ENCODE peak calls at places on chromosomes 3 and 15, in nine cellular contexts. T is nephron progenitor cell; Q is hypothalamus; J is stimulated activated CD4-positive, alpha-beta T cell treated with anti-CD3 and anti-CD28 coated beads, Interleukin-12 subunit alpha, Interleukin-12 subunit beta, amount 100 ng/mL, for 4 hours; W is RKO; M is activated effector memory CD4-positive, alpha-beta T cell treated with Interleukin-2 at 50 U/mL for 16 hours; C is skeletal muscle cell; I is A172; O is WTC11. G is an unnamed sample.

GRCh38 chr15:31302778-31303433 is 23.7 kb upstream of the KLF13 start:
- DNase-seq in W (no peak), Q (no peak), I (no peak), J (no peak), M (no peak), T (no peak), O (no peak), C (no peak), G (no peak)

GRCh38 chr15:50909044-50909342 is 510 bp downstream of the AP4E1 start:
- DNase-seq in T (no peak), C (no peak), Q (no peak), J (no peak), W (peak), O (no peak), I (peak), M (no peak), G (no peak)

GRCh38 chr3:109563149-109563548 is 225.8 kb upstream of the DPPA4 start:
- DNase-seq in I (no peak), Q (no peak), T (no peak), M (peak), O (no peak), J (no peak), C (no peak), W (no peak), G (no peak)

GRCh38 chr3:242986-243706 is 46.6 kb downstream of the CHL1 start:
- DNase-seq in T (no peak), W (no peak), I (no peak), O (no peak), Q (no peak), C (peak), M (no peak), J (no peak), G (no peak)

GRCh38 chr15:41817327-41817726 is 10.6 kb upstream of the JMJD7 start:
- DNase-seq in C (no peak), W (no peak), T (no peak), I (no peak), Q (no peak), M (no peak), J (no peak), O (no peak), G (no peak)

GRCh38 chr3:48433472-48434118 is 3.7 kb upstream of the PLXNB1 start:
- DNase-seq in Q (no peak), W (no peak), C (no peak), O (no peak), M (no peak), T (no peak), J (no peak), I (peak), G (no peak)

GRCh38 chr3:171001957-171002694 is 24.4 kb downstream of the SLC2A2 start:
- DNase-seq in M (no peak), Q (no peak), C (no peak), W (peak), T (no peak), I (no peak), J (no peak), O (no peak), G (no peak)

GRCh38 chr3:133153382-133153781 is 115.2 kb downstream of the TMEM108 start:
- DNase-seq in C (no peak), T (no peak), M (no peak), O (no peak), J (no peak), I (no peak), Q (no peak), W (no peak), G (no peak)

GRCh38 chr3:144921710-144922109 is 950.1 kb downstream of the DIPK2A start:
- DNase-seq in I (no peak), M (no peak), J (no peak), Q (no peak), O (no peak), C (no peak), T (no peak), W (no peak), G (no peak)

GRCh38 chr15:55993804-55994539 is 560 bp upstream of the NEDD4 start:
- DNase-seq in T (no peak), I (peak), C (no peak), M (no peak), Q (peak), J (no peak), O (peak), W (peak), G (no peak)

GRCh38 chr3:101050866-101051265 is 57.6 kb upstream of the ABI3BP start:
- DNase-seq in I (no peak), W (no peak), J (no peak), Q (no peak), C (no peak), T (no peak), O (no peak), M (no peak), G (no peak)

GRCh38 chr15:77034620-77035467 is 36.1 kb downstream of the TSPAN3 start:
- DNase-seq in O (peak), M (no peak), T (peak), Q (peak), J (peak), C (no peak), I (no peak), W (peak), G (no peak)

GRCh38 chr3:148848410-148848809 is 16.7 kb upstream of the CPA3 start:
- DNase-seq in W (no peak), J (no peak), I (no peak), Q (no peak), C (no peak), O (no peak), T (no peak), M (no peak), G (no peak)

GRCh38 chr15:40511093-40511471 is 40.3 kb downstream of the CHST14 start:
- DNase-seq in M (no peak), W (no peak), T (no peak), C (no peak), O (no peak), Q (no peak), I (no peak), J (no peak), G (no peak)

GRCh38 chr3:51637941-51638471 is 33.0 kb upstream of the TEX264 start:
- DNase-seq in T (peak), C (peak), J (peak), O (peak), Q (no peak), M (no peak), I (peak), W (peak), G (no peak)

GRCh38 chr3:52310861-52311566 is 5.1 kb upstream of the DNAH1 start:
- DNase-seq in W (no peak), Q (no peak), I (no peak), T (no peak), M (no peak), O (no peak), C (no peak), J (peak), G (no peak)

GRCh38 chr3:13879102-13879945 is 547 bp downstream of the WNT7A start:
- DNase-seq in C (no peak), Q (no peak), I (no peak), M (no peak), T (peak), W (no peak), J (peak), O (peak), G (peak)

GRCh38 chr3:113623324-113623723 is 73.1 kb downstream of the USF3 start:
- DNase-seq in J (no peak), C (no peak), I (no peak), W (no peak), Q (no peak), M (no peak), T (peak), O (peak), G (no peak)

GRCh38 chr3:99645277-99646106 is 7.1 kb downstream of the COL8A1 start:
- DNase-seq in J (no peak), T (peak), M (no peak), Q (peak), W (peak), I (peak), C (peak), O (peak), G (no peak)

GRCh38 chr3:156770699-156771414 is 55.3 kb upstream of the LEKR1 start:
- DNase-seq in I (no peak), C (no peak), M (no peak), W (no peak), Q (no peak), O (no peak), T (no peak), J (no peak), G (no peak)

GRCh38 chr15:59918994-59919951 is 84.8 kb upstream of the FOXB1 start:
- DNase-seq in Q (no peak), C (peak), O (no peak), T (no peak), I (peak), W (peak), M (no peak), J (peak), G (no peak)

GRCh38 chr3:31635586-31635985 is 102.9 kb downstream of the STT3B start:
- DNase-seq in O (no peak), J (no peak), W (no peak), Q (no peak), I (no peak), M (no peak), T (no peak), C (no peak), G (no peak)

GRCh38 chr3:68666409-68667193 is 265.7 kb downstream of the TAFA4 start:
- DNase-seq in M (no peak), J (no peak), C (no peak), T (no peak), I (no peak), W (no peak), O (no peak), Q (no peak), G (no peak)

GRCh38 chr3:107971181-107971580 is 119.7 kb downstream of the CD47 start:
- DNase-seq in J (no peak), T (no peak), W (no peak), C (no peak), I (no peak), M (no peak), Q (no peak), O (no peak), G (no peak)

GRCh38 chr15:59200560-59200959 is 6.1 kb upstream of the LDHAL6B start:
- DNase-seq in I (peak), C (no peak), T (no peak), Q (no peak), O (no peak), M (no peak), J (no peak), W (no peak), G (no peak)

GRCh38 chr3:157335677-157336076 is 101.0 kb upstream of the PTX3 start:
- DNase-seq in I (peak), O (peak), J (no peak), Q (peak), T (peak), W (no peak), C (peak), M (no peak), G (no peak)

GRCh38 chr3:46196261-46196957 is 11.7 kb downstream of the CCR1 start:
- DNase-seq in I (no peak), Q (no peak), M (no peak), J (no peak), O (no peak), C (no peak), T (no peak), W (no peak), G (no peak)

GRCh38 chr3:33299395-33300081 is 22.3 kb downstream of the FBXL2 start:
- DNase-seq in Q (no peak), O (no peak), J (no peak), I (peak), T (no peak), C (peak), M (no peak), W (no peak), G (no peak)

G was measured in activated T-helper 1 cell treated with Interleukin-2 at 50 U/mL for 16 hours.